ENCODE peak calls at places on chromosomes 3 and 15, in eight cellular contexts. V is T1000, J is mesenchymal stem cell, Z is AG04449, L is fibroblast of gingiva, S is GM04503, G is GM04504, P is Caki2. T is an unnamed sample.

GRCh38 chr3:106013971-106014370 is 145.2 kb upstream of the CBLB start:
- DNase-seq in V (no peak), J (peak; percentile 78), Z (peak; percentile 95), L (peak; percentile 79), S (peak; percentile 87), G (peak; percentile 85), P (no peak), T (peak; percentile 64)

GRCh38 chr3:186151077-186151971 is 42.4 kb upstream of the ETV5 start:
- DNase-seq in V (no peak), J (no peak), Z (no peak), L (no peak), S (no peak), G (no peak), P (no peak), T (peak; percentile 53)

GRCh38 chr15:91694829-91695205 is 158.7 kb upstream of the SLCO3A1 start:
- DNase-seq in V (no peak), J (no peak), Z (no peak), L (peak; percentile 55), S (no peak), G (peak; percentile 17), P (no peak), T (no peak)

GRCh38 chr3:170359178-170359704 is 1.7 kb downstream of the SKIL start:
- DNase-seq in V (no peak), J (no peak), Z (no peak), L (no peak), S (no peak), G (no peak), P (no peak), T (no peak)

GRCh38 chr3:171801738-171802600 is 8.3 kb downstream of the PLD1 start:
- DNase-seq in V (no peak), J (peak; percentile 81), Z (peak; percentile 76), L (peak; percentile 84), S (peak; percentile 88), G (peak; percentile 86), P (peak; percentile 92), T (peak; percentile 81)

GRCh38 chr15:25239471-25240345 is 199.1 kb downstream of the UBE3A start:
- DNase-seq in V (no peak), J (no peak), Z (no peak), L (no peak), S (no peak), G (no peak), P (no peak), T (no peak)

GRCh38 chr15:44137750-44138149 is 57.3 kb downstream of the FRMD5 start:
- DNase-seq in V (no peak), J (no peak), Z (no peak), L (no peak), S (no peak), G (peak; percentile 10), P (no peak), T (peak; percentile 38)

GRCh38 chr15:39581501-39582285 is 814 bp downstream of the THBS1 start:
- DNase-seq in V (peak; percentile 35), J (peak; percentile 64), Z (peak; percentile 16), L (peak; percentile 79), S (peak; percentile 73), G (peak; percentile 54), P (peak; percentile 50), T (peak; percentile 45)

GRCh38 chr15:70672081-70672480 is 91.3 kb downstream of the UACA start:
- DNase-seq in V (no peak), J (peak; percentile 26), Z (peak; percentile 3), L (no peak), S (peak; percentile 12), G (peak; percentile 10), P (no peak), T (no peak)

GRCh38 chr3:110413807-110414748 is 657.5 kb upstream of the NECTIN3 start:
- DNase-seq in V (no peak), J (peak; percentile 62), Z (peak; percentile 31), L (peak; percentile 78), S (peak; percentile 85), G (peak; percentile 77), P (no peak), T (peak; percentile 56)

GRCh38 chr3:62261121-62261520 is 112.2 kb downstream of the FEZF2 start:
- DNase-seq in V (no peak), J (no peak), Z (no peak), L (no peak), S (no peak), G (no peak), P (no peak), T (no peak)

GRCh38 chr15:41550066-41550805 is 6.2 kb upstream of the RPAP1 start:
- DNase-seq in V (no peak), J (no peak), Z (no peak), L (no peak), S (no peak), G (no peak), P (no peak), T (no peak)

GRCh38 chr15:100078511-100079220 is 263.1 kb downstream of the ADAMTS17 start:
- DNase-seq in V (no peak), J (peak; percentile 29), Z (no peak), L (no peak), S (no peak), G (no peak), P (no peak), T (no peak)

GRCh38 chr3:119297169-119297568 is 3.0 kb downstream of the ARHGAP31 start:
- DNase-seq in V (no peak), J (peak; percentile 43), Z (no peak), L (peak; percentile 52), S (no peak), G (peak; percentile 55), P (no peak), T (peak; percentile 42)